ENCODE peak calls at places on chromosomes 5 and 9, in four cellular contexts. X is HCEC 1CT; P is stimulated activated naive CD8-positive, alpha-beta T cell treated with anti-CD3 and anti-CD28 coated beads, Interleukin-15, Interleukin-2, amounts not matched to agents 100 U/mL and 50 U/mL, for 24 hours; D is activated T-cell treated with anti-CD3 and anti-CD28 coated beads, Interleukin-2, amount 50 U/mL, for 48 hours. Z is an unnamed sample.

GRCh38 chr5:172701336-172702061 is 60.4 kb downstream of the NEURL1B start:
- DNase-seq in X (no peak), P (no peak), D (no peak), Z (no peak)

GRCh38 chr9:113154936-113155335 is 4.1 kb downstream of the SLC31A2 start:
- DNase-seq in X (no peak), P (no peak), D (no peak), Z (peak)

GRCh38 chr5:43215073-43215631 is 23.1 kb downstream of the NIM1K start:
- DNase-seq in X (peak), P (no peak), D (no peak), Z (peak)

GRCh38 chr9:130890869-130891698 is 5.5 kb downstream of the QRFP start:
- DNase-seq in X (no peak), P (no peak), D (no peak), Z (no peak)

GRCh38 chr5:178418031-178418430 is 172.2 kb downstream of the COL23A1 start:
- DNase-seq in X (no peak), P (no peak), D (no peak), Z (no peak)

GRCh38 chr5:16519435-16519834 is 53.8 kb upstream of the ZNF622 start:
- DNase-seq in X (no peak), P (no peak), D (no peak), Z (no peak)

GRCh38 chr5:53123702-53124101 is 14.1 kb upstream of the MOCS2 start:
- DNase-seq in X (peak), P (no peak), D (no peak), Z (peak)

GRCh38 chr9:128099932-128100491 is 27.5 kb downstream of the PTGES2 start:
- DNase-seq in X (no peak), P (no peak), D (no peak), Z (peak)

GRCh38 chr5:142167458-142167857 is 58.9 kb downstream of the NDFIP1 start:
- DNase-seq in X (no peak), P (no peak), D (no peak), Z (no peak)

GRCh38 chr5:93296338-93296737 is 284.7 kb downstream of the NR2F1-AS1 start:
- DNase-seq in X (no peak), P (no peak), D (no peak), Z (no peak)

GRCh38 chr5:142862585-142862984 is 92.4 kb downstream of the ARHGAP26 start:
- DNase-seq in X (no peak), P (no peak), D (no peak), Z (peak)

GRCh38 chr5:317086-317811 is 4.3 kb upstream of the AHRR start:
- DNase-seq in X (peak), P (peak), D (peak), Z (peak)

GRCh38 chr9:93058357-93059096 is at the start of gene SUSD3:
- DNase-seq in X (no peak), P (peak), D (peak), Z (peak)

GRCh38 chr5:178213748-178214151 is 9.4 kb downstream of the HNRNPAB start:
- DNase-seq in X (no peak), P (no peak), D (no peak), Z (no peak)

GRCh38 chr5:5183192-5183699 is 43.1 kb downstream of the ADAMTS16 start:
- DNase-seq in X (no peak), P (no peak), D (no peak), Z (no peak)

GRCh38 chr9:4009006-4009511 is 290.8 kb downstream of the GLIS3 start:
- DNase-seq in X (peak), P (no peak), D (no peak), Z (peak)

GRCh38 chr9:114588150-114588663 is 638 bp downstream of the ATP6V1G1 start:
- DNase-seq in X (peak), P (no peak), D (no peak), Z (peak)

GRCh38 chr5:169296456-169297220 is 4.3 kb downstream of the SLIT3 start:
- DNase-seq in X (no peak), P (no peak), D (no peak), Z (peak)

GRCh38 chr5:55308254-55308836 is 556 bp downstream of the MTREX start:
- DNase-seq in X (peak), P (peak), D (no peak), Z (peak)

GRCh38 chr5:32443541-32444190 is 874 bp downstream of the ZFR start:
- DNase-seq in X (peak), P (peak), D (peak), Z (peak)

GRCh38 chr9:16611001-16611400 is 259.5 kb downstream of the BNC2 start:
- DNase-seq in X (no peak), P (no peak), D (no peak), Z (peak)

GRCh38 chr9:36149197-36149596 is 12.7 kb downstream of the GLIPR2 start:
- DNase-seq in X (peak), P (no peak), D (no peak), Z (peak)

GRCh38 chr5:181189363-181189961 is 15.5 kb downstream of the TRIM7 start:
- DNase-seq in X (no peak), P (peak), D (peak), Z (peak)

GRCh38 chr5:141223112-141223783 is at the start of gene PCDHB14:
- DNase-seq in X (peak), P (no peak), D (no peak), Z (peak)

GRCh38 chr5:142619815-142620214 is 66.1 kb downstream of the FGF1 start:
- DNase-seq in X (no peak), P (no peak), D (no peak), Z (no peak)

GRCh38 chr9:87387351-87388055 is 110.2 kb upstream of the DAPK1 start:
- DNase-seq in X (peak), P (no peak), D (no peak), Z (peak)

GRCh38 chr5:54533541-54534179 is 16.1 kb downstream of the SNX18 start:
- DNase-seq in X (no peak), P (no peak), D (no peak), Z (no peak)

GRCh38 chr9:92576175-92576574 is 40.4 kb upstream of the ECM2 start:
- DNase-seq in X (peak), P (no peak), D (no peak), Z (no peak)

GRCh38 chr5:109645591-109646236 is 44.0 kb upstream of the MAN2A1 start:
- DNase-seq in X (no peak), P (no peak), D (no peak), Z (no peak)

GRCh38 chr5:171850354-171850947 is 64.8 kb downstream of the SMIM23 start:
- DNase-seq in X (peak), P (no peak), D (no peak), Z (peak)

GRCh38 chr5:100796851-100797250 is 106.2 kb downstream of the ST8SIA4 start:
- DNase-seq in X (no peak), P (no peak), D (no peak), Z (no peak)

GRCh38 chr5:158456756-158457155 is 597.8 kb upstream of the CLINT1 start:
- DNase-seq in X (peak), P (peak), D (peak), Z (peak)

GRCh38 chr5:154520861-154521453 is 42.9 kb upstream of the HAND1 start:
- DNase-seq in X (no peak), P (peak), D (peak), Z (no peak)

GRCh38 chr5:107526-107925 is 15.6 kb downstream of the PLEKHG4B start:
- DNase-seq in X (no peak), P (no peak), D (no peak), Z (no peak)